ENCODE peak calls at places on chromosome 2, in five cellular contexts. Q is tibial artery; K is activated T-cell treated with anti-CD3 and anti-CD28 coated beads for 1 hour; V is activated CD4-positive, alpha-beta T cell treated with anti-CD3 and anti-CD28 coated beads, Interleukin-2, amount 50 U/mL, for 24 hours; M is progenitor cell of endocrine pancreas. U is an unnamed sample.
A peak's percentile ranks its signal among the peaks of the same experiment; 100 is the strongest.

GRCh38 chr2:195683174-195683573 is 26.1 kb downstream of the SLC39A10 start:
- DNase-seq in Q (no peak), K (no peak), V (no peak), M (no peak), U (no peak)

GRCh38 chr2:10966056-10966455 is 54.3 kb downstream of the KCNF1 start:
- DNase-seq in Q (no peak), K (no peak), V (no peak), M (no peak), U (no peak)

GRCh38 chr2:218168635-218169462 is 2.1 kb upstream of the CXCR1 start:
- DNase-seq in Q (peak; percentile 38), K (peak; percentile 64), V (peak; percentile 24), M (peak; percentile 53), U (no peak)

GRCh38 chr2:173373286-173373685 is 18.6 kb downstream of the CDCA7 start:
- DNase-seq in Q (no peak), K (no peak), V (no peak), M (no peak), U (no peak)

GRCh38 chr2:101697794-101698418 is 399 bp downstream of the MAP4K4 start:
- DNase-seq in Q (no peak), K (no peak), V (no peak), M (peak; percentile 14), U (no peak)

GRCh38 chr2:179751184-179751809 is 110.1 kb downstream of the ZNF385B start:
- DNase-seq in Q (no peak), K (no peak), V (no peak), M (no peak), U (no peak)

GRCh38 chr2:26986576-26986975 is 16.1 kb downstream of the MAPRE3 start:
- DNase-seq in Q (no peak), K (no peak), V (no peak), M (no peak), U (no peak)

GRCh38 chr2:77487074-77487803 is 34.9 kb downstream of the LRRTM4 start:
- DNase-seq in Q (no peak), K (no peak), V (no peak), M (no peak), U (no peak)

GRCh38 chr2:110858993-110859770 is 126.8 kb downstream of the ACOXL start:
- DNase-seq in Q (no peak), K (no peak), V (no peak), M (no peak), U (no peak)

GRCh38 chr2:154375625-154376020 is 322.9 kb upstream of the KCNJ3 start:
- DNase-seq in Q (no peak), K (no peak), V (no peak), M (no peak), U (no peak)

GRCh38 chr2:190615555-190616200 is 33.2 kb upstream of the NAB1 start:
- DNase-seq in Q (no peak), K (no peak), V (no peak), M (no peak), U (no peak)

GRCh38 chr2:104901037-104901851 is 47.3 kb downstream of the POU3F3 start:
- DNase-seq in Q (no peak), K (no peak), V (no peak), M (no peak), U (no peak)

GRCh38 chr2:168770796-168771195 is 31.6 kb upstream of the NOSTRIN start:
- DNase-seq in Q (no peak), K (no peak), V (no peak), M (no peak), U (no peak)

GRCh38 chr2:165632594-165632993 is 161.5 kb downstream of the GALNT3 start:
- DNase-seq in Q (no peak), K (no peak), V (no peak), M (no peak), U (no peak)

GRCh38 chr2:31081497-31081896 is 56.7 kb downstream of the GALNT14 start:
- DNase-seq in Q (no peak), K (no peak), V (no peak), M (no peak), U (no peak)

GRCh38 chr2:69059731-69060290 is 46.8 kb downstream of the ANTXR1 start:
- DNase-seq in Q (no peak), K (no peak), V (no peak), M (no peak), U (no peak)

GRCh38 chr2:66508358-66509071 is 73.6 kb downstream of the MEIS1 start:
- DNase-seq in Q (no peak), K (no peak), V (no peak), M (no peak), U (no peak)

GRCh38 chr2:168490015-168490874 is 34.2 kb downstream of the CERS6 start:
- DNase-seq in Q (no peak), K (no peak), V (no peak), M (no peak), U (peak; percentile 82)

GRCh38 chr2:238527565-238527964 is 100.8 kb downstream of the ASB1 start:
- DNase-seq in Q (no peak), K (no peak), V (no peak), M (no peak), U (no peak)

GRCh38 chr2:134206029-134206428 is 47.8 kb upstream of the MGAT5 start:
- DNase-seq in Q (no peak), K (no peak), V (no peak), M (no peak), U (no peak)

GRCh38 chr2:117786520-117786919 is 28.0 kb upstream of the DDX18 start:
- DNase-seq in Q (no peak), K (no peak), V (no peak), M (no peak), U (no peak)

GRCh38 chr2:144995482-144995881 is 475.6 kb upstream of the ZEB2 start:
- DNase-seq in Q (no peak), K (no peak), V (no peak), M (no peak), U (peak; percentile 21)

GRCh38 chr2:39568561-39569006 is 97.1 kb upstream of the TMEM178A start:
- DNase-seq in Q (no peak), K (no peak), V (no peak), M (no peak), U (no peak)

GRCh38 chr2:8794923-8795825 is 42.2 kb downstream of the KIDINS220 start:
- DNase-seq in Q (no peak), K (no peak), V (no peak), M (no peak), U (no peak)

GRCh38 chr2:142750858-142751257 is 126.6 kb upstream of the KYNU start:
- DNase-seq in Q (no peak), K (no peak), V (no peak), M (no peak), U (no peak)

GRCh38 chr2:121505005-121505404 is 25.7 kb upstream of the RNU4ATAC start:
- DNase-seq in Q (no peak), K (no peak), V (no peak), M (no peak), U (no peak)

GRCh38 chr2:54054271-54054670 is 61.1 kb upstream of the ACYP2 start:
- DNase-seq in Q (no peak), K (no peak), V (no peak), M (no peak), U (no peak)

GRCh38 chr2:218821605-218822211 is 9.9 kb downstream of the PRKAG3 start:
- DNase-seq in Q (no peak), K (no peak), V (no peak), M (no peak), U (no peak)

GRCh38 chr2:47513981-47514520 is 111.1 kb downstream of the MSH2 start:
- DNase-seq in Q (no peak), K (no peak), V (no peak), M (no peak), U (no peak)

GRCh38 chr2:241561811-241562210 is 3.3 kb downstream of the BOK start:
- DNase-seq in Q (no peak), K (no peak), V (no peak), M (no peak), U (no peak)

GRCh38 chr2:80510716-80511115 is 206.2 kb upstream of the LRRTM1 start:
- DNase-seq in Q (no peak), K (no peak), V (no peak), M (no peak), U (no peak)

GRCh38 chr2:234490239-234491074 is 6.4 kb downstream of the ARL4C start:
- DNase-seq in Q (no peak), K (no peak), V (no peak), M (no peak), U (no peak)

GRCh38 chr2:67075530-67076253 is 321.4 kb upstream of the ETAA1 start:
- DNase-seq in Q (no peak), K (no peak), V (no peak), M (no peak), U (no peak)

GRCh38 chr2:112048236-112048592 is 6.9 kb upstream of the TMEM87B start:
- DNase-seq in Q (no peak), K (no peak), V (no peak), M (no peak), U (no peak)

GRCh38 chr2:177273456-177273855 is 8.9 kb upstream of the NFE2L2 start:
- DNase-seq in Q (no peak), K (no peak), V (no peak), M (no peak), U (no peak)

GRCh38 chr2:143716527-143716926 is 587.3 kb downstream of the ARHGAP15 start:
- DNase-seq in Q (no peak), K (no peak), V (no peak), M (no peak), U (no peak)

GRCh38 chr2:217801115-217801531 is 201.7 kb downstream of the TNS1 start:
- DNase-seq in Q (peak; percentile 17), K (no peak), V (no peak), M (no peak), U (no peak)

GRCh38 chr2:150811259-150811912 is 323.9 kb upstream of the RND3 start:
- DNase-seq in Q (peak; percentile 52), K (no peak), V (no peak), M (no peak), U (no peak)